ENCODE peak calls at places on chromosome 14, in five cellular contexts. Y is HepG2, C is K562, V is H1, J is GM12878. L is an unnamed sample.

GRCh38 chr14:101369916-101370592 is 191.2 kb upstream of the DIO3 start:
- DNase-seq in Y (no peak), J (no peak), V (no peak), C (no peak), L (no peak)

GRCh38 chr14:33123281-33123680 is 184.6 kb downstream of the NPAS3 start:
- DNase-seq in C (no peak), V (no peak), Y (no peak), J (no peak), L (no peak)

GRCh38 chr14:103023881-103024473 is 33.4 kb downstream of the CDC42BPB start:
- DNase-seq in Y (no peak), V (no peak), C (no peak), J (no peak), L (no peak)

GRCh38 chr14:86532219-86532618 is 1002.3 kb downstream of the FLRT2 start:
- DNase-seq in V (no peak), C (no peak), J (no peak), Y (no peak), L (no peak)

GRCh38 chr14:59788176-59788575 is 82.4 kb downstream of the RTN1 start:
- DNase-seq in J (no peak), V (no peak), C (no peak), Y (no peak), L (no peak)

GRCh38 chr14:22178330-22178981 is 410.6 kb downstream of the DAD1 start:
- DNase-seq in V (no peak), Y (no peak), C (no peak), J (no peak), L (no peak)

GRCh38 chr14:71554959-71555612 is 377.1 kb upstream of the RGS6 start:
- DNase-seq in J (peak), V (no peak), C (no peak), Y (no peak), L (no peak)

GRCh38 chr14:90274019-90274418 is 17.7 kb downstream of the PSMC1 start:
- DNase-seq in V (peak), C (no peak), J (no peak), Y (no peak), L (peak)

GRCh38 chr14:101812071-101812470 is 50.6 kb downstream of the PPP2R5C start:
- DNase-seq in V (no peak), Y (no peak), C (no peak), J (no peak), L (no peak)

GRCh38 chr14:74804219-74804825 is 41.2 kb downstream of the YLPM1 start:
- DNase-seq in V (no peak), C (peak), J (no peak), Y (peak), L (peak)
- TF ChIP-seq RFX5 in V (no peak), C (no peak), J (no peak), Y (no peak), L (no peak)

DNA sequence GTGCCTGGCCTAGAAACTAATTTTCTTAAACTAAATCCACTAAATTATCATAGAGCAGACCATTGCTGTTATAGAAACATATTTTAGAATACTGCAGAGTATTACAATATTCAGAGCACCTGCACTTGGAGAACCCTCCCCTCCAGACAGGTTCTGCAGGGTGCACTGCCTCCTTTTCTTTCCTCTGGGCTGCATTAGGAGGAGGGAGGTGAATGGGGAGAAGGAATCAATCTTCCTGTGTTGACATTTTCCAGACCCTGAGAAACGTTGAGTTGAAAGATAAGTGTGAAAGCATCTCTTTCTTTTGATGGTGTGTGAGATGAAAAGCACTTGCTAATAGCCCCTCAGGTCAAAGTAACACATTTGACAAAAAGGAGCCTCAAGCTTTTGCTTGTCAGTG is 7.3 kb downstream of the SYNE2 start:
- DNase-seq in Y (no peak), V (no peak), J (no peak), C (no peak), L (no peak)
- TF ChIP-seq KDM1A in Y (no peak), V (no peak), J (no peak), C (no peak), L (no peak)

DNA sequence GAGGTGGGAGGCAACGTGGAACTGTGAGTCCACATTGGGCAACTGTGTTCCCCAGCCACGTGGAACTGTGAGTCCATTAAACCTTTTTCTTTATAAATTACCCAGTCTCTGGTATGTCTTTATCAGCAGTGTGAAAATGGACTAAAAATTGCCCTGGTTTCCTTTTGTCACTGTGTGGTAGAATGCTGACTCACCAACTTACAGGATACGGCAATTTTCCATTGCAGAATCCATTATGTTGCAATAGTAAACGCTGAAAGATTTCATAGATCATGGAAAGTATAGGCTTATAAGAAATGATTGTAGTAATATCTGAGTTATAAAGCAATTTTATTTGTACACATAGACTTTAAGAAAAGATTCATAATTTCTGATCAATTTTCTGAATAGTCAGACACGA is 93.0 kb downstream of the GTF2A1 start:
- DNase-seq in Y (no peak), V (no peak), J (no peak), C (no peak), L (no peak)
- TF ChIP-seq RFX5 in Y (no peak), V (no peak), J (no peak), C (no peak), L (no peak)

DNA sequence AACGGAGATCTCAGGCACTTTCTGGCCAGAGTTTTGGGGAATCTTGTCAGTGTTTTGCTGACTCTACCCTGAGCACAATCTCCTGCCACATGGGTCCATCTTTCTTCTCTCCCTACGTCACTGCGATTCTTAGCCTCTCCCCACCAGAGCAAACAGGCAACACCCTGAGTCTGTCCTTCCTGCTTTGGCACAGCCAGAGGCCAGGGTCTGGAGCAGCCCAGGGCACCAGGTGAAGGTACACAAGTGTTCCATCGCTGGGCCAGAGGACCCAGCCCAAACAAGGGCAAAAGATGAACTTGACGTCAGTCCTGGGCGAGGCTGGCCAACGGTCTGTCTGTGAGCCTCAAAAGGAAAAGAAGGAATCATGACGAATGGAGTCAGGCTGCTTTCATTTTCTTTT is 12.7 kb upstream of the CCDC177 start:
- DNase-seq in C (no peak), Y (no peak), J (no peak), V (no peak), L (no peak)
- TF ChIP-seq KDM1A in C (no peak), Y (no peak), J (no peak), V (no peak), L (no peak)

GRCh38 chr14:23182372-23183014 is 967 bp downstream of the SLC7A8 start:
- DNase-seq in J (no peak), C (no peak), Y (no peak), V (peak), L (no peak)
- TF ChIP-seq RFX5 in J (no peak), C (no peak), Y (no peak), V (no peak), L (no peak)

DNA sequence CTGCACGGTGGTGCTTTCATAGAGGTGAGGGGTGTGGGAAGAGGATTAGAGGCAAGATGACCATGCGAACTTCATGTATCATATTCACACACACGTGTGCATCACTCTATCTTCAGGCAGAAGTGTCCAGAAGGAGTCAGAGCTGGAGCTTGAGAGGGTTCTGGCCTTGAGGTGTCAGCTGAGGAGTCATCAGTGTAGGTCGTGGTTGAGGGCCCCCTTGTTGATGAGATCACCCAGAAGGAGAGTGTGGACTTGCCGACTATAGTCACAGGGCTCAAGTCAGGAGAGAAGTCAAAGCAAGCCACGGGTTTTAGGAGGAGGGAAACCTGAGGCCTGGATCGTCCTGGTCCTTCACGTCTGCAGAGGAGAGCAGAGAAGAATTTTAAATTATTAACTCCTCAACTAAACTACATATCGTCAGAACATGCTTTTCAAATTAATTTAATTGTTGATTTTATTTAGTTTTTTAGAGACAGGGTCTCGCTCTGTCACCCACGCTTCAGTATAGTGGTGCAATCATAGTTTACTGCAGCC is 25.4 kb downstream of the EML1 start:
- DNase-seq in Y (no peak), C (no peak), V (no peak), J (no peak), L (no peak)
- TF ChIP-seq KDM1A in Y (no peak), C (no peak), V (no peak), J (no peak), L (no peak)